ENCODE peak calls at places on chromosomes 7 and 10, in six cellular contexts. B is ovary, Z is left lung, K is fibroblast of lung, T is upper lobe of left lung, O is A549. R is an unnamed sample. For H3K4me1, the result is how much of the 10 kb centered on the place peaks cover.

GRCh38 chr7:80372415-80372814 is 139.4 kb downstream of the GNAT3 start:
- DNase-seq in B (no peak), T (no peak), K (peak), Z (no peak), O (no peak), R (no peak)

GRCh38 chr7:51141451-51141971 is 175.1 kb downstream of the COBL start:
- DNase-seq in Z (no peak), B (no peak), O (peak), K (peak), T (no peak), R (no peak)

GRCh38 chr7:132211971-132212370 is 364.3 kb downstream of the PLXNA4 start:
- DNase-seq in Z (no peak), T (no peak), B (no peak), K (no peak), O (no peak), R (no peak)

GRCh38 chr7:32579776-32580175 is 84.5 kb downstream of the AVL9 start:
- DNase-seq in Z (no peak), B (no peak), O (no peak), T (no peak), K (no peak), R (no peak)

GRCh38 chr7:32093415-32094408 is 23.5 kb upstream of the PDE1C start:
- DNase-seq in Z (peak), O (no peak), B (no peak), T (no peak), K (peak), R (peak)

GRCh38 chr7:70092314-70093303 is 494.3 kb downstream of the AUTS2 start:
- DNase-seq in Z (no peak), T (no peak), O (no peak), K (peak), B (peak), R (no peak)

GRCh38 chr7:30148951-30149459 is 14.2 kb downstream of the MTURN start:
- DNase-seq in O (no peak), B (no peak), K (no peak), T (peak), Z (peak), R (no peak)

GRCh38 chr10:87518937-87519336 is 14.2 kb downstream of the MINPP1 start:
- DNase-seq in T (no peak), O (no peak), Z (no peak), B (no peak), K (no peak), R (no peak)

GRCh38 chr10:72796042-72796441 is 97.5 kb upstream of the OIT3 start:
- DNase-seq in Z (no peak), O (no peak), K (peak), T (no peak), B (no peak), R (no peak)

GRCh38 chr7:132904209-132904608 is 177.7 kb downstream of the CHCHD3 start:
- DNase-seq in T (no peak), B (no peak), K (no peak), Z (no peak), O (no peak), R (no peak)

GRCh38 chr10:77974396-77975074 is 48.0 kb upstream of the DLG5 start:
- DNase-seq in T (no peak), K (peak), B (no peak), O (peak), Z (no peak), R (no peak)

GRCh38 chr7:141619745-141620144 is 68.5 kb downstream of the AGK start:
- DNase-seq in Z (no peak), T (no peak), K (no peak), B (no peak), O (no peak), R (no peak)

GRCh38 chr7:34081931-34082330 is 176.6 kb downstream of the BMPER start:
- DNase-seq in Z (no peak), T (no peak), B (no peak), O (no peak), K (no peak), R (no peak)

GRCh38 chr10:200405-200804 is 65.2 kb downstream of the ZMYND11 start:
- DNase-seq in K (peak), B (no peak), O (no peak), Z (no peak), T (no peak), R (no peak)

GRCh38 chr10:65911431-65911830 is 1014.4 kb upstream of the LRRTM3 start:
- DNase-seq in K (no peak), O (no peak), T (no peak), B (no peak), Z (no peak), R (no peak)

GRCh38 chr7:80453699-80454340 is 58.0 kb downstream of the GNAT3 start:
- DNase-seq in T (no peak), B (no peak), K (peak), O (peak), Z (no peak), R (no peak)

GRCh38 chr10:24617771-24618396 is 105.8 kb downstream of the ARHGAP21 start:
- DNase-seq in O (peak), T (no peak), K (peak), Z (peak), B (peak), R (peak)

GRCh38 chr7:91660734-91661355 is 219.7 kb downstream of the MTERF1 start:
- DNase-seq in O (no peak), Z (no peak), B (no peak), K (no peak), T (no peak), R (no peak)

GRCh38 chr10:72273410-72274212 is at the start of gene DDIT4:
- DNase-seq in T (peak), Z (peak), O (peak), K (peak), B (peak), R (peak)

GRCh38 chr10:127034790-127035189 is 129.6 kb downstream of the DOCK1 start:
- DNase-seq in B (no peak), T (no peak), O (no peak), Z (no peak), K (no peak), R (no peak)

GRCh38 chr10:26215923-26216576 is 524 bp upstream of the GAD2 start:
- DNase-seq in Z (peak), B (no peak), O (peak), T (peak), K (no peak), R (no peak)

GRCh38 chr7:151244871-151245346 is 3.6 kb downstream of the SMARCD3 start:
- DNase-seq in T (no peak), K (no peak), Z (no peak), B (no peak), O (no peak), R (no peak)

GRCh38 chr10:48523212-48523819 is 81.6 kb downstream of the ARHGAP22 start:
- DNase-seq in K (peak), T (peak), B (peak), O (peak), Z (no peak), R (no peak)

GRCh38 chr7:130182990-130183389 is 22.2 kb downstream of the TMEM209 start:
- DNase-seq in B (no peak), K (no peak), O (no peak), T (no peak), Z (no peak), R (no peak)

GRCh38 chr7:142439739-142440138 is 181.9 kb upstream of the PRSS58 start:
- DNase-seq in Z (no peak), O (no peak), K (no peak), B (no peak), T (no peak), R (no peak)

GRCh38 chr10:114544045-114544659 is 113.9 kb downstream of the ABLIM1 start:
- DNase-seq in K (no peak), T (no peak), Z (no peak), B (no peak), O (no peak), R (no peak)

GRCh38 chr7:30656611-30657010 is 25.6 kb downstream of the CRHR2 start:
- DNase-seq in K (no peak), B (no peak), T (no peak), O (no peak), Z (no peak), R (peak)

GRCh38 chr10:88946965-88947590 is 5.5 kb downstream of the ACTA2 start:
- DNase-seq in T (no peak), B (no peak), Z (no peak), K (no peak), O (no peak), R (no peak)

GRCh38 chr10:95430231-95430951 is 130.8 kb downstream of the SORBS1 start:
- DNase-seq in Z (no peak), O (peak), K (peak), B (peak), T (no peak), R (no peak)

GRCh38 chr7:255038-255435 is 34.9 kb upstream of the FOXL3 start:
- DNase-seq in K (no peak), O (no peak), B (no peak), T (peak), Z (peak), R (no peak)

GRCh38 chr7:28328822-28329615 is 83.3 kb upstream of the CREB5 start:
- DNase-seq in T (no peak), Z (no peak), B (no peak), K (no peak), O (no peak), R (no peak)

GRCh38 chr7:150368884-150369739 is 490 bp downstream of the REPIN1 start:
- DNase-seq in O (peak), B (peak), K (peak), T (no peak), Z (peak), R (peak)

GRCh38 chr7:20089431-20089830 is 127.8 kb downstream of the MACC1 start:
- DNase-seq in Z (no peak), K (peak), O (no peak), B (no peak), T (no peak), R (no peak)

GRCh38 chr7:159092701-159093121 is 52.0 kb downstream of the VIPR2 start:
- DNase-seq in B (no peak), T (no peak), Z (no peak), O (no peak), K (no peak), R (peak)

GRCh38 chr10:70651661-70652060 is 20.6 kb upstream of the ADAMTS14 start:
- DNase-seq in Z (no peak), K (no peak), T (no peak), B (no peak), O (no peak), R (no peak)

GRCh38 chr7:3239291-3239691 is 61.8 kb upstream of the SDK1 start:
- DNase-seq in T (peak), B (no peak), K (no peak), O (no peak), Z (no peak), R (no peak)

GRCh38 chr7:73443543-73444255 is 10.1 kb downstream of the FZD9 start:
- DNase-seq in K (no peak), T (peak), B (no peak), O (no peak), Z (no peak), R (no peak)
- H3K4me1 ChIP-seq in K (under half), T (under half), B (under half), O (under half), Z (under half), R (under half)

GRCh38 chr10:6393168-6393567 is 186.9 kb downstream of the PRKCQ start:
- DNase-seq in K (no peak), T (no peak), B (no peak), Z (no peak), O (no peak), R (no peak)
- H3K27ac ChIP-seq in K (no peak), T (no peak), B (no peak), Z (no peak), O (peak), R (no peak)

GRCh38 chr10:124092270-124093075 is 925 bp downstream of the CHST15 start:
- DNase-seq in B (peak), T (peak), K (peak), O (peak), Z (peak), R (peak)
- TF ChIP-seq CTCF in B (peak), T (peak), K (no peak), O (peak), Z (no peak), R (peak)

DNA sequence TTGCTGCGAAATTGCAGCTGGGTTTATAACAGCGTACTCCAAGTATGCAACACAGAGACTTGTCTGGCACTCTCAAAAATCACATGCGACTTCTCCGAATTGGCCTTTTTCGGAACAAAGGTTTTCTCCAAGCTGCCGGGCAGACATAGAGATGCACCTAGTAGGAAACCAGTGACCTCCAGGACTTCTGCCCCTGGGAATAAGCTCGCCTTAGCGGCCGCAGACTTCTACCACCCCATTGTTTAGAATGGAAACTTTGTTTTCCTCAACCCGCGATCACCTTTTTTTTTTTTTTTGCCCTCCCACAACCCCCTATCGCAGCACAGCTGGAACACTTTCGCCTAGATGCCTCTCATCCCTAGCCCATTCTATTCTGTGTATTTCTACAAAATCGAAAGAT is 4.9 kb upstream of the HOXA10 start:
- DNase-seq in B (no peak), O (no peak), Z (no peak), T (no peak), K (no peak), R (peak)
- H3K4me1 ChIP-seq in B (under half), O (under half), Z (under half), T (under half), K (under half), R (under half)

DNA sequence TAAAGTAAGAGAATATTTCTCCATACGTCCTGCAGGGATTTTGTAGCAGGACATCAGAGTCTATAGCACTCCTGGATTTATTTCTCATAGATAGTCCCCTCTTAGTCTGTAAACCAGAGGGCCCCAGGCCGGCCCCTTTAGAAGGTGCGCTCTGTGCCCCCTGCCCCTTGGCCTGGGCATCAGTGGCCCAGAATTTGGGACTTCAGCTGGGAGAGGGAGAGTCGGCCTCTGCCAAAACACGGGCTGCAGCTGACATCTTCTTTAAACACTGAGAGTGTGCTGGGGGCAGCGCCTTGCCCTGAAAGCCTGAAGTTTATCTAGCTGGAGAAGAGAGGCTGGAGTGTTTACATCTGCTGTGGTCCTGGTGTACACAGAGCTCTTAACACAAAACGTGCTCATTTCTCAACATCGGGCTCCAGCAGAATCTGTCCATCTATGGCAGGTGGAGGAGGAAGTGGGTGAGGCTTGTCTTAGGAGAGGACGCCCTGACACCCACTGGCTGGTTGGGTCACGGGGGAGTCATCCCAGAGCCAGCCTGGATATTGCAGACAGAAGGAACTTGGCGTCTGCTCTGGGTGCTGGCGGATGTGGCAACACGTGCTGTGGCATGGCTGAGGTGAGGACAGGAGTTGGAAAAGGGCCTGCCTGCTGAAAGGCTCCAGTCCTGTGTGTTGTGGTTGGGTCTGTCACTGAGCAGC is 5.0 kb upstream of the TACR2 start:
- DNase-seq in O (no peak), B (no peak), K (peak), T (no peak), Z (peak), R (no peak)
- H3K27ac ChIP-seq in O (no peak), B (no peak), K (no peak), T (peak), Z (no peak), R (no peak)

GRCh38 chr10:17617031-17617911 is at the start of gene HACD1:
- DNase-seq in K (peak), T (peak), B (peak), O (peak), Z (peak), R (peak)
- TF ChIP-seq CTCF in K (no peak), T (peak), B (no peak), O (peak), Z (no peak), R (no peak)

GRCh38 chr10:19592276-19592675 is 224.0 kb upstream of the PLXDC2 start:
- DNase-seq in K (no peak), T (no peak), O (no peak), Z (no peak), B (no peak), R (no peak)

DNA sequence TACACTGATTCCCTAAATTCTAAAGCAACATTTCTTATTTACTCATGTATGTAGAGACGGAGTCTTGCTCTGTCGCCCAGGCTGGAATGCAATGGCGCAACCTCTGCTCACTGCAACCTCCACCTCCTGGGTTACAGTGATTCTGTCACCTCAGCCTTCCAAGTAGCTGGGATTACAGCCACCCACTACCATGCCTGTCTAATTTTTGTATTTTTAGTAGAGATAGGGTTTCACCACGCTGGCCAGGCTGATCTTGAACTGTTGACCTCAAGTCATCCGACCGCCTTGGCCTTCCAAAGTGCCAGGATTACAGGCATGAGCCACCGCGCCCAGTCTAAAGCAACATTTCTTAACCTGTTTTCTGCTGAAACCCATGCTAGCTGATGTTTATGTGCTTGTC is 227.6 kb upstream of the PLXDC2 start:
- DNase-seq in T (no peak), O (no peak), B (no peak), Z (no peak), K (no peak), R (no peak)
- H3K4me1 ChIP-seq in T (under half), O (under half), B (under half), Z (under half), K (under half), R (under half)

DNA sequence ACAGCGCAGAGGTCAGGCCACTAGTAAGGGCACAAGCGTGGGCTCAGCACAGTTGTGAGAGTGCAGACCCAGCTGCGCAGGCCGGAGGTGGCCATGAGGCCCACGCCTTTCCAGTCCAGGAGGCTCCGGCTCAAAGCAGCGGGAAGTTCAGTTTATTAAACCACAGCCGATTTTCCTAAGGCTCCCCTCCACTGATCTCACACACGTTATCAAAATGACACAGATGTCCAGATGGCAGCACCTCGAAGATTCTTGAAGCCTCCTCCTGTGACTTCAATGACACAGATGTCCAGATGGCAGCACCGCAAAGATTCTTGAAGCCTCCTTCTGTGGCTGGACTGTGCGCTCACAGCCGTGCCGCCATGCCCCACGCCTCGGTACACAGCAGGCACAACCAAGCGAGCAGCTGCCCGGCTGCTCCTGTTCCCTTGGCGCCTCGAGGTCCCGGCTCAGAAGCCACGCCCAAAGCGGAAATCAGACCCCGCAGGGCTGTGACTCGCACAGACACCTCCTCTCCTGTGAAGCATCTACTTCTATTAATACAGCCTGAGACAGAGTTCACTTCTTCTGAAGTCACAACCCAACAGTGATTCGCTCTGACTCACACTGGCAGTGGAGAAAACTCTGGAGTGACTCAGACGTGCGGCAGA is 122.7 kb downstream of the MAD1L1 start:
- DNase-seq in Z (no peak), O (peak), T (peak), K (peak), B (no peak), R (no peak)
- H3K27ac ChIP-seq in Z (no peak), O (peak), T (peak), K (peak), B (no peak), R (no peak)

GRCh38 chr7:90520484-90520883 is 51.0 kb downstream of the PTTG1IP2 start:
- DNase-seq in K (peak), Z (no peak), T (no peak), O (no peak), B (no peak), R (no peak)
- TF ChIP-seq CTCF in K (peak), Z (no peak), T (no peak), O (no peak), B (no peak), R (no peak)

GRCh38 chr7:107946881-107947280 is 55.9 kb downstream of the DLD start:
- DNase-seq in T (no peak), O (no peak), B (no peak), Z (no peak), K (no peak), R (no peak)
- H3K4me1 ChIP-seq in T (under half), O (half or more), B (under half), Z (under half), K (under half), R (under half)